ENCODE peak calls at places on chromosomes 11 and 22, in five cellular contexts. M is neural progenitor cell, W is PC-3, H is GM23338, O is SK-N-SH. X is an unnamed sample. For H3F3A, the result is how much of the 10 kb centered on the place peaks cover.

GRCh38 chr11:72091292-72091691 is 10.6 kb downstream of the LRRC51 start:
- DNase-seq in H (peak), M (peak), O (peak), W (peak), X (peak)

GRCh38 chr11:16669799-16670415 is 68.5 kb upstream of the C11orf58 start:
- DNase-seq in M (no peak), H (peak), O (no peak), W (peak), X (no peak)

GRCh38 chr11:84103096-84103495 is 816.9 kb upstream of the CCDC90B start:
- DNase-seq in O (no peak), M (peak), H (peak), W (no peak), X (no peak)

GRCh38 chr22:19720999-19721485 is 2.3 kb upstream of the GP1BB start:
- DNase-seq in M (no peak), H (no peak), W (no peak), O (no peak), X (no peak)

GRCh38 chr22:20565079-20565734 is 57.8 kb downstream of the MED15 start:
- DNase-seq in O (no peak), H (no peak), M (no peak), W (no peak), X (no peak)

GRCh38 chr22:29134448-29134847 is 61.6 kb downstream of the KREMEN1 start:
- DNase-seq in O (no peak), H (no peak), M (no peak), W (no peak), X (no peak)

GRCh38 chr11:66686801-66687750 is 9.4 kb upstream of the RBM4B start:
- DNase-seq in W (no peak), O (peak), M (no peak), H (no peak), X (no peak)

GRCh38 chr11:12196335-12196734 is 85.9 kb downstream of the MICAL2 start:
- DNase-seq in M (no peak), W (no peak), O (no peak), H (no peak), X (no peak)

GRCh38 chr11:29485641-29486040 is 531.2 kb downstream of the KCNA4 start:
- DNase-seq in O (no peak), M (no peak), W (no peak), H (no peak), X (no peak)

GRCh38 chr11:2257023-2257700 is 13.2 kb downstream of the ASCL2 start:
- DNase-seq in W (peak), M (no peak), O (no peak), H (no peak), X (no peak)

GRCh38 chr11:128528294-128528693 is 59.1 kb downstream of the ETS1 start:
- DNase-seq in M (no peak), H (no peak), O (no peak), W (no peak), X (no peak)

GRCh38 chr11:118263694-118264567 is at the start of gene MPZL2:
- DNase-seq in M (peak), W (peak), O (no peak), H (peak), X (peak)

GRCh38 chr11:64186205-64187165 is 514 bp downstream of the STIP1 start:
- DNase-seq in O (no peak), W (no peak), M (peak), H (peak), X (peak)

GRCh38 chr11:72833792-72834501 is 19.7 kb downstream of the ATG16L2 start:
- DNase-seq in W (no peak), H (no peak), O (no peak), M (peak), X (peak)

GRCh38 chr11:7321708-7322448 is 70.2 kb downstream of the SYT9 start:
- DNase-seq in W (no peak), O (no peak), M (no peak), H (peak), X (no peak)

GRCh38 chr22:39319284-39320170 is at the start of gene RPL3:
- DNase-seq in O (peak), W (peak), H (peak), M (peak), X (peak)

GRCh38 chr11:50178732-50179131 is 146.1 kb downstream of the OR4C45 start:
- DNase-seq in H (no peak), M (no peak), O (no peak), W (no peak), X (no peak)

GRCh38 chr11:113587318-113587739 is 112.1 kb upstream of the DRD2 start:
- DNase-seq in M (no peak), O (no peak), H (no peak), W (peak), X (no peak)

GRCh38 chr11:12693485-12694181 is 19.4 kb downstream of the TEAD1 start:
- DNase-seq in M (no peak), W (peak), H (no peak), O (peak), X (no peak)

GRCh38 chr22:50218996-50219727 is 18.4 kb downstream of the SELENOO start:
- DNase-seq in M (no peak), H (peak), O (peak), W (peak), X (no peak)

GRCh38 chr22:22616636-22617035 is 27.8 kb upstream of the GGTLC2 start:
- DNase-seq in H (no peak), W (no peak), M (no peak), O (no peak), X (peak)

GRCh38 chr11:65594991-65595920 is at the start of gene KCNK7:
- DNase-seq in W (peak), O (peak), M (no peak), H (no peak), X (no peak)

GRCh38 chr11:75969626-75970308 is 154.8 kb downstream of the UVRAG start:
- DNase-seq in W (peak), H (no peak), M (no peak), O (no peak), X (no peak)

GRCh38 chr22:40463017-40463631 is 92.7 kb downstream of the SGSM3 start:
- DNase-seq in H (no peak), M (no peak), O (no peak), W (no peak), X (no peak)

GRCh38 chr11:35337136-35337918 is 82.0 kb downstream of the SLC1A2 start:
- DNase-seq in O (no peak), W (peak), M (no peak), H (peak), X (no peak)

GRCh38 chr11:1640076-1640946 is 10.7 kb downstream of the KRTAP5-5 start:
- DNase-seq in O (peak), W (peak), H (peak), M (peak), X (peak)

GRCh38 chr11:64164392-64165312 is 1.3 kb downstream of the MACROD1 start:
- DNase-seq in O (no peak), W (peak), H (peak), M (peak), X (no peak)

GRCh38 chr22:23110190-23110921 is 31.4 kb downstream of the RSPH14 start:
- DNase-seq in W (no peak), O (peak), H (no peak), M (no peak), X (no peak)

GRCh38 chr11:8870461-8871282 is 40.3 kb upstream of the AKIP1 start:
- DNase-seq in M (peak), H (peak), W (peak), O (peak), X (peak)

GRCh38 chr22:29786026-29786425 is 18.9 kb downstream of the UQCR10 start:
- DNase-seq in W (no peak), H (no peak), M (no peak), O (no peak), X (no peak)

GRCh38 chr11:2576116-2576515 is 123.7 kb downstream of the KCNQ1OT1 start:
- DNase-seq in M (no peak), W (no peak), H (no peak), O (no peak), X (no peak)

GRCh38 chr11:111733009-111733408 is 33.2 kb downstream of the PPP2R1B start:
- DNase-seq in H (no peak), W (no peak), M (no peak), O (no peak), X (no peak)

GRCh38 chr22:18063311-18063710 is 14.5 kb upstream of the PEX26 start:
- DNase-seq in H (no peak), O (no peak), M (no peak), W (peak), X (no peak)

GRCh38 chr11:76671236-76671590 is 666 bp upstream of the LRRC32 start:
- DNase-seq in M (no peak), H (no peak), O (no peak), W (no peak), X (no peak)

GRCh38 chr22:32545801-32546200 is 71.2 kb downstream of the FBXO7 start:
- DNase-seq in O (no peak), H (no peak), M (no peak), W (no peak), X (no peak)
- TF ChIP-seq EZH2phosphoT487 in O (no peak), H (no peak), M (no peak), W (no peak), X (no peak)

GRCh38 chr11:122633219-122633829 is 22.2 kb upstream of the UBASH3B start:
- DNase-seq in M (peak), W (peak), O (peak), H (peak), X (peak)
- TF ChIP-seq CTCF in M (peak), W (peak), O (peak), H (peak), X (peak)

GRCh38 chr11:134614141-134614540 is 202.1 kb upstream of the B3GAT1 start:
- DNase-seq in O (no peak), M (no peak), H (no peak), W (no peak), X (no peak)

GRCh38 chr11:134616048-134616447 is 204.0 kb upstream of the B3GAT1 start:
- DNase-seq in H (no peak), M (no peak), O (no peak), W (no peak), X (no peak)

GRCh38 chr11:134613646-134614045 is 201.6 kb upstream of the B3GAT1 start:
- DNase-seq in W (no peak), M (no peak), O (no peak), H (no peak), X (no peak)

GRCh38 chr11:134617360-134617759 is 205.3 kb upstream of the B3GAT1 start:
- DNase-seq in O (no peak), W (no peak), M (no peak), H (no peak), X (no peak)

GRCh38 chr11:134615041-134615615 is 203.1 kb upstream of the B3GAT1 start:
- DNase-seq in W (no peak), M (no peak), H (no peak), O (no peak), X (no peak)
- H3F3A ChIP-seq in W (under half), M (under half), H (under half), O (under half), X (under half)

GRCh38 chr22:47957649-47958048 is 1195.2 kb downstream of the TBC1D22A start:
- DNase-seq in H (no peak), W (no peak), O (no peak), M (no peak), X (no peak)

GRCh38 chr22:47954107-47954506 is 1191.7 kb downstream of the TBC1D22A start:
- DNase-seq in W (no peak), M (no peak), H (no peak), O (no peak), X (no peak)
- TF ChIP-seq EZH2phosphoT487 in W (no peak), M (no peak), H (no peak), O (no peak), X (no peak)

X was measured in MM.1S.